ENCODE peak calls at places on chromosomes 13 and 19, in six cellular contexts. R is NCI-H1694, H is T1000, Q is GM10248, P is SW 1271, O is H9. T is an unnamed sample.

GRCh38 chr13:27728271-27728670 is 64.0 kb upstream of the GSX1 start:
- DNase-seq in R (no peak), H (no peak), Q (no peak), P (no peak), O (peak; percentile 42), T (no peak)

GRCh38 chr13:29548722-29549446 is 46.6 kb downstream of the SLC7A1 start:
- DNase-seq in R (no peak), H (no peak), Q (no peak), P (no peak), O (no peak), T (no peak)

GRCh38 chr19:44723299-44723951 is 24.5 kb downstream of the CEACAM16 start:
- DNase-seq in R (no peak), H (no peak), Q (peak; percentile 63), P (no peak), O (no peak), T (no peak)

GRCh38 chr13:84651288-84651687 is 769.0 kb upstream of the SLITRK1 start:
- DNase-seq in R (no peak), H (peak; percentile 64), Q (no peak), P (no peak), O (no peak), T (peak; percentile 77)

GRCh38 chr19:38262585-38263268 is 1.6 kb upstream of the SPINT2 start:
- DNase-seq in R (no peak), H (no peak), Q (no peak), P (no peak), O (no peak), T (no peak)

GRCh38 chr19:18589380-18590272 is 1.0 kb downstream of the REX1BD start:
- DNase-seq in R (peak; percentile 96), H (peak; percentile 24), Q (peak; percentile 75), P (peak; percentile 80), O (peak; percentile 93), T (peak; percentile 26)

GRCh38 chr19:53254451-53255341 is at the start of gene ZNF677:
- DNase-seq in R (no peak), H (peak; percentile 91), Q (peak; percentile 51), P (no peak), O (peak; percentile 93), T (peak; percentile 4)

GRCh38 chr19:2242092-2242537 is 5.5 kb downstream of the SF3A2 start:
- DNase-seq in R (no peak), H (no peak), Q (no peak), P (no peak), O (no peak), T (no peak)

GRCh38 chr19:11098861-11099260 is 9.6 kb downstream of the LDLR start:
- DNase-seq in R (no peak), H (no peak), Q (no peak), P (no peak), O (no peak), T (no peak)

GRCh38 chr13:93689333-93689732 is 462.7 kb downstream of the GPC6 start:
- DNase-seq in R (no peak), H (no peak), Q (no peak), P (peak; percentile 5), O (no peak), T (no peak)

GRCh38 chr13:94433055-94433947 is 46.2 kb downstream of the DCT start:
- DNase-seq in R (no peak), H (no peak), Q (peak; percentile 14), P (no peak), O (peak; percentile 41), T (no peak)

GRCh38 chr13:20118268-20119140 is 42.3 kb downstream of the GJA3 start:
- DNase-seq in R (no peak), H (no peak), Q (peak; percentile 38), P (peak; percentile 69), O (peak; percentile 70), T (no peak)

GRCh38 chr19:18865973-18866799 is 29.8 kb downstream of the CERS1 start:
- DNase-seq in R (no peak), H (peak; percentile 19), Q (peak; percentile 92), P (peak; percentile 14), O (peak; percentile 81), T (no peak)

GRCh38 chr19:22422220-22422619 is at the start of gene ZNF98:
- DNase-seq in R (no peak), H (peak; percentile 49), Q (no peak), P (no peak), O (no peak), T (no peak)

GRCh38 chr13:106561551-106562170 is 6.3 kb downstream of the ARGLU1 start:
- DNase-seq in R (no peak), H (no peak), Q (peak; percentile 54), P (no peak), O (no peak), T (no peak)

GRCh38 chr13:102277286-102277685 is 124.6 kb downstream of the FGF14 start:
- DNase-seq in R (no peak), H (no peak), Q (no peak), P (no peak), O (no peak), T (no peak)

GRCh38 chr13:73335938-73336337 is 277.1 kb downstream of the KLF5 start:
- DNase-seq in R (no peak), H (no peak), Q (no peak), P (no peak), O (no peak), T (no peak)

GRCh38 chr19:37304190-37304883 is 66.6 kb upstream of the ZNF527 start:
- DNase-seq in R (no peak), H (peak; percentile 70), Q (no peak), P (no peak), O (peak; percentile 76), T (no peak)